ENCODE peak calls at places on chromosomes 6 and 20, in five cellular contexts. One of them, this sample, is unnamed.

GRCh38 chr20:5991623-5992441 is 41.4 kb downstream of the MCM8 start:
- DNase-seq in neural crest cell: no peak
- DNase-seq in AG09319: no peak
- DNase-seq in left ventricle myocardium inferior: no peak
- DNase-seq in heart left ventricle: no peak
- DNase-seq in this sample: no peak

GRCh38 chr6:21137708-21138358 is 455.7 kb upstream of the SOX4 start:
- DNase-seq in heart left ventricle: no peak
- DNase-seq in AG09319: no peak
- DNase-seq in neural crest cell: no peak
- DNase-seq in left ventricle myocardium inferior: no peak
- DNase-seq in this sample: no peak

GRCh38 chr20:46709459-46710148 is at the start of gene SLC2A10:
- DNase-seq in heart left ventricle: peak
- DNase-seq in left ventricle myocardium inferior: peak
- DNase-seq in neural crest cell: peak
- DNase-seq in AG09319: no peak
- DNase-seq in this sample: peak

GRCh38 chr6:71289802-71290175 is 1.2 kb downstream of the OGFRL1 start:
- DNase-seq in AG09319: no peak
- DNase-seq in heart left ventricle: no peak
- DNase-seq in neural crest cell: no peak
- DNase-seq in left ventricle myocardium inferior: no peak
- DNase-seq in this sample: no peak

GRCh38 chr6:98041072-98041471 is 758.1 kb upstream of the MMS22L start:
- DNase-seq in neural crest cell: no peak
- DNase-seq in left ventricle myocardium inferior: no peak
- DNase-seq in heart left ventricle: no peak
- DNase-seq in AG09319: no peak
- DNase-seq in this sample: no peak

GRCh38 chr6:79670789-79671188 is 39.7 kb downstream of the SH3BGRL2 start:
- DNase-seq in heart left ventricle: no peak
- DNase-seq in left ventricle myocardium inferior: no peak
- DNase-seq in neural crest cell: no peak
- DNase-seq in AG09319: no peak
- DNase-seq in this sample: no peak

GRCh38 chr6:39339557-39340555 is 17.4 kb upstream of the KCNK16 start:
- DNase-seq in neural crest cell: no peak
- DNase-seq in AG09319: no peak
- DNase-seq in heart left ventricle: no peak
- DNase-seq in left ventricle myocardium inferior: no peak
- DNase-seq in this sample: no peak

GRCh38 chr6:52526634-52527033 is 50.2 kb downstream of the TRAM2 start:
- DNase-seq in heart left ventricle: no peak
- DNase-seq in left ventricle myocardium inferior: no peak
- DNase-seq in neural crest cell: no peak
- DNase-seq in AG09319: no peak
- DNase-seq in this sample: no peak

GRCh38 chr20:17875981-17876385 is 92.6 kb downstream of the SNX5 start:
- DNase-seq in neural crest cell: no peak
- DNase-seq in heart left ventricle: no peak
- DNase-seq in AG09319: no peak
- DNase-seq in left ventricle myocardium inferior: no peak
- DNase-seq in this sample: no peak

GRCh38 chr6:84033523-84034451 is at the start of gene MRAP2:
- DNase-seq in AG09319: no peak
- DNase-seq in left ventricle myocardium inferior: peak
- DNase-seq in heart left ventricle: no peak
- DNase-seq in neural crest cell: peak
- DNase-seq in this sample: peak

GRCh38 chr6:85455627-85456026 is 5.7 kb downstream of the NT5E start:
- DNase-seq in AG09319: no peak
- DNase-seq in neural crest cell: no peak
- DNase-seq in heart left ventricle: no peak
- DNase-seq in left ventricle myocardium inferior: no peak
- DNase-seq in this sample: no peak

GRCh38 chr6:145151624-145152023 is 583.7 kb downstream of the EPM2A start:
- DNase-seq in heart left ventricle: no peak
- DNase-seq in neural crest cell: no peak
- DNase-seq in left ventricle myocardium inferior: no peak
- DNase-seq in AG09319: no peak
- DNase-seq in this sample: no peak

GRCh38 chr6:75084872-75085381 is 120.9 kb downstream of the COL12A1 start:
- DNase-seq in left ventricle myocardium inferior: no peak
- DNase-seq in AG09319: no peak
- DNase-seq in heart left ventricle: peak
- DNase-seq in neural crest cell: peak
- DNase-seq in this sample: peak

GRCh38 chr6:113903666-113904330 is 46.7 kb downstream of the MARCKS start:
- DNase-seq in neural crest cell: no peak
- DNase-seq in heart left ventricle: peak
- DNase-seq in AG09319: no peak
- DNase-seq in left ventricle myocardium inferior: peak
- DNase-seq in this sample: peak

GRCh38 chr20:61847986-61848385 is 217.7 kb downstream of the TAF4 start:
- DNase-seq in AG09319: no peak
- DNase-seq in heart left ventricle: no peak
- DNase-seq in left ventricle myocardium inferior: no peak
- DNase-seq in neural crest cell: no peak
- DNase-seq in this sample: no peak

GRCh38 chr6:14596410-14596809 is 478.8 kb downstream of the CD83 start:
- DNase-seq in AG09319: no peak
- DNase-seq in neural crest cell: no peak
- DNase-seq in heart left ventricle: no peak
- DNase-seq in left ventricle myocardium inferior: no peak
- DNase-seq in this sample: no peak

GRCh38 chr20:7392551-7392950 is 547.7 kb downstream of the HAO1 start:
- DNase-seq in left ventricle myocardium inferior: no peak
- DNase-seq in heart left ventricle: no peak
- DNase-seq in AG09319: peak
- DNase-seq in neural crest cell: no peak
- DNase-seq in this sample: no peak

GRCh38 chr6:168163096-168163731 is 84.2 kb upstream of the FRMD1 start:
- DNase-seq in heart left ventricle: no peak
- DNase-seq in neural crest cell: no peak
- DNase-seq in left ventricle myocardium inferior: no peak
- DNase-seq in AG09319: no peak
- DNase-seq in this sample: peak

GRCh38 chr6:110874880-110875547 is 429 bp downstream of the AMD1 start:
- DNase-seq in heart left ventricle: peak
- DNase-seq in left ventricle myocardium inferior: peak
- DNase-seq in AG09319: no peak
- DNase-seq in neural crest cell: peak
- DNase-seq in this sample: peak

GRCh38 chr6:162814417-162814988 is 86.7 kb downstream of the PACRG start:
- DNase-seq in left ventricle myocardium inferior: no peak
- DNase-seq in heart left ventricle: no peak
- DNase-seq in AG09319: no peak
- DNase-seq in neural crest cell: no peak
- DNase-seq in this sample: no peak

GRCh38 chr6:144162977-144163376 is 12.7 kb downstream of the STX11 start:
- DNase-seq in AG09319: no peak
- DNase-seq in left ventricle myocardium inferior: no peak
- DNase-seq in heart left ventricle: no peak
- DNase-seq in neural crest cell: no peak
- DNase-seq in this sample: no peak

GRCh38 chr20:43843096-43843964 is 71.3 kb upstream of the TOX2 start:
- DNase-seq in AG09319: peak
- DNase-seq in left ventricle myocardium inferior: no peak
- DNase-seq in neural crest cell: no peak
- DNase-seq in heart left ventricle: no peak
- DNase-seq in this sample: no peak

GRCh38 chr20:33431797-33432381 is 11.7 kb downstream of the SNTA1 start:
- DNase-seq in AG09319: no peak
- DNase-seq in neural crest cell: no peak
- DNase-seq in left ventricle myocardium inferior: peak
- DNase-seq in heart left ventricle: no peak
- DNase-seq in this sample: no peak

GRCh38 chr6:142361765-142362540 is 60.1 kb downstream of the ADGRG6 start:
- DNase-seq in left ventricle myocardium inferior: no peak
- DNase-seq in heart left ventricle: no peak
- DNase-seq in neural crest cell: no peak
- DNase-seq in AG09319: peak
- DNase-seq in this sample: no peak

GRCh38 chr6:10682319-10682988 is 12.0 kb downstream of the C6orf52 start:
- DNase-seq in heart left ventricle: no peak
- DNase-seq in neural crest cell: no peak
- DNase-seq in left ventricle myocardium inferior: no peak
- DNase-seq in AG09319: no peak
- DNase-seq in this sample: no peak

GRCh38 chr6:157294654-157295053 is 28.7 kb downstream of the TMEM242 start:
- DNase-seq in left ventricle myocardium inferior: no peak
- DNase-seq in neural crest cell: no peak
- DNase-seq in AG09319: no peak
- DNase-seq in heart left ventricle: no peak
- DNase-seq in this sample: no peak

GRCh38 chr6:20400476-20401402 is 940 bp upstream of the E2F3 start:
- DNase-seq in heart left ventricle: peak
- DNase-seq in AG09319: no peak
- DNase-seq in left ventricle myocardium inferior: peak
- DNase-seq in neural crest cell: peak
- DNase-seq in this sample: peak

GRCh38 chr20:61292391-61292790 is 40.3 kb downstream of the CDH4 start:
- DNase-seq in heart left ventricle: no peak
- DNase-seq in left ventricle myocardium inferior: no peak
- DNase-seq in neural crest cell: no peak
- DNase-seq in AG09319: no peak
- DNase-seq in this sample: no peak

GRCh38 chr20:57030611-57031600 is 235.5 kb downstream of the BMP7 start:
- DNase-seq in AG09319: peak
- DNase-seq in heart left ventricle: no peak
- DNase-seq in neural crest cell: no peak
- DNase-seq in left ventricle myocardium inferior: no peak
- DNase-seq in this sample: peak

GRCh38 chr20:56628015-56628872 is 862 bp upstream of the TFAP2C start:
- DNase-seq in neural crest cell: peak
- DNase-seq in left ventricle myocardium inferior: no peak
- DNase-seq in AG09319: no peak
- DNase-seq in heart left ventricle: no peak
- DNase-seq in this sample: peak

GRCh38 chr6:105273589-105273988 is 93.8 kb upstream of the POPDC3 start:
- DNase-seq in AG09319: no peak
- DNase-seq in neural crest cell: no peak
- DNase-seq in heart left ventricle: no peak
- DNase-seq in left ventricle myocardium inferior: no peak
- DNase-seq in this sample: no peak

GRCh38 chr20:2652724-2653510 is 485 bp downstream of the NOP56 start:
- DNase-seq in AG09319: no peak
- DNase-seq in heart left ventricle: no peak
- DNase-seq in neural crest cell: peak
- DNase-seq in left ventricle myocardium inferior: peak
- DNase-seq in this sample: no peak

GRCh38 chr6:25874118-25874517 is at the start of gene SLC17A3:
- DNase-seq in AG09319: no peak
- DNase-seq in left ventricle myocardium inferior: no peak
- DNase-seq in heart left ventricle: no peak
- DNase-seq in neural crest cell: no peak
- DNase-seq in this sample: no peak

GRCh38 chr6:142833054-142833453 is 111.9 kb downstream of the HIVEP2 start:
- DNase-seq in neural crest cell: no peak
- DNase-seq in AG09319: no peak
- DNase-seq in heart left ventricle: no peak
- DNase-seq in left ventricle myocardium inferior: no peak
- DNase-seq in this sample: no peak

GRCh38 chr6:149942461-149942829 is 631 bp downstream of the ULBP2 start:
- DNase-seq in heart left ventricle: peak
- DNase-seq in neural crest cell: no peak
- DNase-seq in AG09319: no peak
- DNase-seq in left ventricle myocardium inferior: no peak
- DNase-seq in this sample: no peak

GRCh38 chr6:19731286-19731685 is 105.9 kb upstream of the ID4 start:
- DNase-seq in neural crest cell: no peak
- DNase-seq in heart left ventricle: no peak
- DNase-seq in AG09319: peak
- DNase-seq in left ventricle myocardium inferior: no peak
- DNase-seq in this sample: no peak

GRCh38 chr20:14915356-14915755 is 577.9 kb upstream of the FLRT3 start:
- DNase-seq in neural crest cell: no peak
- DNase-seq in left ventricle myocardium inferior: no peak
- DNase-seq in AG09319: no peak
- DNase-seq in heart left ventricle: no peak
- DNase-seq in this sample: no peak

GRCh38 chr20:49389854-49390253 is 92.6 kb downstream of the KCNB1 start:
- DNase-seq in neural crest cell: no peak
- DNase-seq in heart left ventricle: no peak
- DNase-seq in left ventricle myocardium inferior: no peak
- DNase-seq in AG09319: no peak
- DNase-seq in this sample: no peak

GRCh38 chr20:9458075-9458818 is 56.1 kb upstream of the LAMP5 start:
- DNase-seq in left ventricle myocardium inferior: no peak
- DNase-seq in AG09319: no peak
- DNase-seq in heart left ventricle: no peak
- DNase-seq in neural crest cell: no peak
- DNase-seq in this sample: no peak
- TF ChIP-seq CTCF in left ventricle myocardium inferior: no peak
- TF ChIP-seq CTCF in AG09319: peak
- TF ChIP-seq CTCF in heart left ventricle: no peak
- TF ChIP-seq CTCF in neural crest cell: peak
- TF ChIP-seq CTCF in this sample: no peak

GRCh38 chr20:54131675-54132611 is 41.8 kb downstream of the CYP24A1 start:
- DNase-seq in heart left ventricle: no peak
- DNase-seq in AG09319: no peak
- DNase-seq in neural crest cell: no peak
- DNase-seq in left ventricle myocardium inferior: no peak
- DNase-seq in this sample: no peak
- TF ChIP-seq CTCF in heart left ventricle: no peak
- TF ChIP-seq CTCF in AG09319: no peak
- TF ChIP-seq CTCF in neural crest cell: no peak
- TF ChIP-seq CTCF in left ventricle myocardium inferior: no peak
- TF ChIP-seq CTCF in this sample: no peak

GRCh38 chr20:1392693-1393506 is at the start of gene FKBP1A:
- DNase-seq in AG09319: peak
- DNase-seq in heart left ventricle: peak
- DNase-seq in neural crest cell: peak
- DNase-seq in left ventricle myocardium inferior: peak
- DNase-seq in this sample: peak
- TF ChIP-seq CTCF in AG09319: no peak
- TF ChIP-seq CTCF in heart left ventricle: no peak
- TF ChIP-seq CTCF in neural crest cell: peak
- TF ChIP-seq CTCF in left ventricle myocardium inferior: peak
- TF ChIP-seq CTCF in this sample: no peak

DNA sequence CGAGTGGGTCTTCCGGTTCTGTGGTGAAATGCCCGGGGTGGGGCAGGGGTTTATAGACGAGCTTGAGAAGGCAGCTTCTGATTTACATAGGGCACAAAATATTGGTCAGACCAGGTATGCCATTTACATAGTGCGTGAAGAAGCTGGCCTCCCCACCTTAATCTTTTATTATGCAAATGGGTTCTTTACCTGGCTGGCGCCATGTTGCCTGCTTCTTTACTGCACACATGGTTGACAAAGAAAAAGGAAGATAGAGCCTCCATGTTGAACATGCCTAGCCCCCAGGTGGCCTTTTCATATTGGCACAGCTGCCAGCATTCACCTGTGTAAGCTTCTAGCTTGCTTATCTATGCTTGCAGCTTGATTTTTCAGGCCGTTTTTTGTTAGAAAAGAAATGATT is 276.2 kb downstream of the PHACTR1 start:
- DNase-seq in AG09319: no peak
- DNase-seq in heart left ventricle: no peak
- DNase-seq in neural crest cell: no peak
- DNase-seq in left ventricle myocardium inferior: no peak
- DNase-seq in this sample: no peak
- TF ChIP-seq CTCF in AG09319: no peak
- TF ChIP-seq CTCF in heart left ventricle: no peak
- TF ChIP-seq CTCF in neural crest cell: no peak
- TF ChIP-seq CTCF in left ventricle myocardium inferior: no peak
- TF ChIP-seq CTCF in this sample: no peak

GRCh38 chr6:166772518-166772917 is 145.5 kb upstream of the RPS6KA2 start:
- DNase-seq in left ventricle myocardium inferior: no peak
- DNase-seq in AG09319: no peak
- DNase-seq in heart left ventricle: no peak
- DNase-seq in neural crest cell: no peak
- DNase-seq in this sample: peak
- TF ChIP-seq CTCF in left ventricle myocardium inferior: no peak
- TF ChIP-seq CTCF in AG09319: peak
- TF ChIP-seq CTCF in heart left ventricle: no peak
- TF ChIP-seq CTCF in neural crest cell: no peak
- TF ChIP-seq CTCF in this sample: no peak

This sample was measured in mesothelial cell of epicardium.